ENCODE peak calls at places on chromosome 20, in eight cellular contexts. One of them, this sample, is unnamed.

GRCh38 chr20:41499064-41499463 is 119.1 kb downstream of the CHD6 start:
- DNase-seq in cardiac muscle cell: no peak
- DNase-seq in effector memory CD8-positive, alpha-beta T cell: no peak
- DNase-seq in epithelial cell of esophagus: no peak
- DNase-seq in HepG2: no peak
- DNase-seq in psoas muscle: no peak
- DNase-seq in left ventricle myocardium superior: no peak
- DNase-seq in HTR-8/SVneo: no peak
- DNase-seq in this sample: peak

GRCh38 chr20:14712302-14712739 is 374.9 kb upstream of the FLRT3 start:
- DNase-seq in cardiac muscle cell: peak
- DNase-seq in effector memory CD8-positive, alpha-beta T cell: no peak
- DNase-seq in epithelial cell of esophagus: peak
- DNase-seq in HepG2: no peak
- DNase-seq in psoas muscle: no peak
- DNase-seq in left ventricle myocardium superior: no peak
- DNase-seq in HTR-8/SVneo: peak
- DNase-seq in this sample: no peak

GRCh38 chr20:48056218-48056617 is 270.9 kb upstream of the SULF2 start:
- DNase-seq in cardiac muscle cell: no peak
- DNase-seq in effector memory CD8-positive, alpha-beta T cell: no peak
- DNase-seq in epithelial cell of esophagus: peak
- DNase-seq in HepG2: no peak
- DNase-seq in psoas muscle: no peak
- DNase-seq in left ventricle myocardium superior: no peak
- DNase-seq in HTR-8/SVneo: no peak
- DNase-seq in this sample: no peak

GRCh38 chr20:41426976-41427375 is 60.4 kb upstream of the EMILIN3 start:
- DNase-seq in cardiac muscle cell: no peak
- DNase-seq in effector memory CD8-positive, alpha-beta T cell: no peak
- DNase-seq in epithelial cell of esophagus: no peak
- DNase-seq in HepG2: no peak
- DNase-seq in psoas muscle: no peak
- DNase-seq in left ventricle myocardium superior: no peak
- DNase-seq in HTR-8/SVneo: no peak
- DNase-seq in this sample: no peak

GRCh38 chr20:18056174-18057105 is 1.3 kb downstream of the OVOL2 start:
- DNase-seq in cardiac muscle cell: peak
- DNase-seq in effector memory CD8-positive, alpha-beta T cell: no peak
- DNase-seq in epithelial cell of esophagus: peak
- DNase-seq in HepG2: no peak
- DNase-seq in psoas muscle: no peak
- DNase-seq in left ventricle myocardium superior: no peak
- DNase-seq in HTR-8/SVneo: no peak
- DNase-seq in this sample: no peak

GRCh38 chr20:62624719-62625455 is 17.4 kb upstream of the SLCO4A1 start:
- DNase-seq in cardiac muscle cell: no peak
- DNase-seq in effector memory CD8-positive, alpha-beta T cell: no peak
- DNase-seq in epithelial cell of esophagus: no peak
- DNase-seq in HepG2: no peak
- DNase-seq in psoas muscle: no peak
- DNase-seq in left ventricle myocardium superior: no peak
- DNase-seq in HTR-8/SVneo: no peak
- DNase-seq in this sample: no peak

GRCh38 chr20:1754306-1754705 is 96.7 kb upstream of the SIRPG start:
- DNase-seq in cardiac muscle cell: no peak
- DNase-seq in effector memory CD8-positive, alpha-beta T cell: no peak
- DNase-seq in epithelial cell of esophagus: no peak
- DNase-seq in HepG2: no peak
- DNase-seq in psoas muscle: no peak
- DNase-seq in left ventricle myocardium superior: no peak
- DNase-seq in HTR-8/SVneo: no peak
- DNase-seq in this sample: no peak

GRCh38 chr20:61615806-61616205 is 363.7 kb downstream of the CDH4 start:
- DNase-seq in cardiac muscle cell: no peak
- DNase-seq in effector memory CD8-positive, alpha-beta T cell: no peak
- DNase-seq in epithelial cell of esophagus: no peak
- DNase-seq in HepG2: no peak
- DNase-seq in psoas muscle: no peak
- DNase-seq in left ventricle myocardium superior: no peak
- DNase-seq in HTR-8/SVneo: no peak
- DNase-seq in this sample: no peak

GRCh38 chr20:14259691-14260090 is 77.7 kb downstream of the FLRT3 start:
- DNase-seq in cardiac muscle cell: no peak
- DNase-seq in effector memory CD8-positive, alpha-beta T cell: no peak
- DNase-seq in epithelial cell of esophagus: peak
- DNase-seq in HepG2: no peak
- DNase-seq in psoas muscle: no peak
- DNase-seq in left ventricle myocardium superior: no peak
- DNase-seq in HTR-8/SVneo: no peak
- DNase-seq in this sample: no peak

This sample was measured in HFFc6.